ENCODE peak calls at places on chromosomes 7 and 10, in seven cellular contexts. D, R, E, B, O, X and T are unnamed samples.

GRCh38 chr10:100744136-100744979 is 1.0 kb upstream of the PAX2 start:
- DNase-seq in X (no peak), D (no peak), O (peak; percentile 64), E (no peak), B (peak; percentile 73), R (no peak), T (no peak)

GRCh38 chr7:131480384-131481315 is 75.8 kb downstream of the PODXL start:
- DNase-seq in X (no peak), O (no peak), D (peak; percentile 40), E (no peak), R (no peak), B (no peak), T (no peak)

GRCh38 chr10:97676770-97677581 is 10.1 kb downstream of the AVPI1 start:
- DNase-seq in R (no peak), B (peak; percentile 83), E (no peak), X (peak; percentile 25), O (peak; percentile 77), D (peak; percentile 51), T (no peak)

GRCh38 chr7:47034180-47034579 is 547.7 kb downstream of the TNS3 start:
- DNase-seq in R (no peak), B (no peak), D (no peak), E (no peak), O (no peak), X (no peak), T (no peak)

GRCh38 chr10:77187376-77187999 is 450.1 kb downstream of the KCNMA1 start:
- DNase-seq in D (no peak), E (no peak), R (no peak), X (no peak), O (no peak), B (no peak), T (no peak)

GRCh38 chr10:47047577-47048532 is 136.6 kb downstream of the PTPN20 start:
- DNase-seq in B (peak; percentile 78), O (peak; percentile 78), X (no peak), E (peak; percentile 89), R (peak; percentile 76), D (peak; percentile 74), T (peak; percentile 85)

GRCh38 chr7:111758332-111758731 is 196.0 kb upstream of the IMMP2L start:
- DNase-seq in D (peak; percentile 40), E (no peak), B (no peak), O (no peak), X (no peak), R (no peak), T (no peak)

GRCh38 chr10:12062754-12063482 is 5.8 kb upstream of the DHTKD1 start:
- DNase-seq in B (no peak), X (no peak), D (no peak), O (no peak), R (no peak), E (peak; percentile 35), T (no peak)

GRCh38 chr7:74475987-74476350 is 22.3 kb downstream of the GTF2IRD1 start:
- DNase-seq in X (no peak), E (peak; percentile 72), D (no peak), O (no peak), B (no peak), R (no peak), T (no peak)

GRCh38 chr10:802506-802905 is 113.0 kb upstream of the DIP2C start:
- DNase-seq in X (no peak), E (peak; percentile 48), O (no peak), R (no peak), B (no peak), D (no peak), T (no peak)

GRCh38 chr7:107879400-107880035 is 11.5 kb upstream of the DLD start:
- DNase-seq in E (no peak), D (peak; percentile 70), R (no peak), X (peak; percentile 22), B (peak; percentile 44), O (peak; percentile 45), T (no peak)

GRCh38 chr10:95237376-95238170 is 43.5 kb downstream of the ACSM6 start:
- DNase-seq in B (no peak), D (peak; percentile 35), R (no peak), E (peak; percentile 52), X (no peak), O (no peak), T (no peak)

GRCh38 chr7:2009541-2010001 is 223.2 kb downstream of the MAD1L1 start:
- DNase-seq in B (no peak), X (no peak), R (peak; percentile 13), O (no peak), E (peak; percentile 54), D (no peak), T (no peak)

GRCh38 chr10:3467052-3467906 is 294.7 kb upstream of the PITRM1 start:
- DNase-seq in E (peak; percentile 89), D (peak; percentile 86), R (peak; percentile 84), B (no peak), X (peak; percentile 95), O (no peak), T (no peak)

GRCh38 chr10:22356324-22356873 is 11.1 kb downstream of the SPAG6 start:
- DNase-seq in O (no peak), X (no peak), R (no peak), B (no peak), E (no peak), D (no peak), T (no peak)

GRCh38 chr10:122555431-122555830 is 5.1 kb upstream of the DMBT1 start:
- DNase-seq in E (no peak), R (no peak), B (no peak), O (no peak), D (no peak), X (no peak), T (no peak)

GRCh38 chr10:72058989-72059842 is 29.1 kb downstream of the SPOCK2 start:
- DNase-seq in B (no peak), D (no peak), X (no peak), R (no peak), O (no peak), E (no peak), T (no peak)

GRCh38 chr10:88735661-88736060 is 24.2 kb upstream of the LIPN start:
- DNase-seq in B (no peak), D (no peak), E (no peak), O (no peak), R (no peak), X (no peak), T (no peak)

GRCh38 chr10:125553091-125553490 is 129.9 kb downstream of the TEX36 start:
- DNase-seq in D (no peak), R (no peak), B (no peak), O (no peak), E (no peak), X (no peak), T (no peak)

GRCh38 chr10:125265579-125265955 is 105.2 kb upstream of the CTBP2 start:
- DNase-seq in X (no peak), R (no peak), D (peak; percentile 19), B (no peak), E (no peak), O (no peak), T (peak; percentile 52)

GRCh38 chr7:11436317-11436716 is 395.7 kb downstream of the THSD7A start:
- DNase-seq in D (peak; percentile 41), B (no peak), R (no peak), O (no peak), X (no peak), E (no peak), T (no peak)

GRCh38 chr7:19051767-19052375 is 65.6 kb downstream of the TWIST1 start:
- DNase-seq in X (no peak), B (peak; percentile 27), D (peak; percentile 70), R (no peak), O (peak; percentile 32), E (no peak), T (no peak)

GRCh38 chr7:102425639-102426267 is 7.6 kb upstream of the ORAI2 start:
- DNase-seq in B (peak; percentile 88), D (no peak), R (peak; percentile 39), O (peak; percentile 87), X (no peak), E (peak; percentile 75), T (no peak)

GRCh38 chr7:130362251-130362650 is 17.6 kb downstream of the CPA5 start:
- DNase-seq in R (no peak), D (no peak), O (no peak), E (peak; percentile 57), X (no peak), B (no peak), T (no peak)

GRCh38 chr7:95434501-95435421 is at the start of gene PON2:
- DNase-seq in E (peak; percentile 89), D (peak; percentile 85), O (peak; percentile 84), X (peak; percentile 44), B (peak; percentile 85), R (peak; percentile 83), T (peak; percentile 85)
- TF ChIP-seq CTCF in E (no peak), D (no peak), O (no peak), X (no peak), B (no peak), R (no peak), T (no peak)

GRCh38 chr7:132720835-132721234 is 144.6 kb upstream of the PLXNA4 start:
- DNase-seq in X (no peak), B (no peak), E (no peak), R (no peak), O (no peak), D (no peak), T (no peak)
- TF ChIP-seq CTCF in X (no peak), B (no peak), E (no peak), R (no peak), O (no peak), D (no peak), T (no peak)

DNA sequence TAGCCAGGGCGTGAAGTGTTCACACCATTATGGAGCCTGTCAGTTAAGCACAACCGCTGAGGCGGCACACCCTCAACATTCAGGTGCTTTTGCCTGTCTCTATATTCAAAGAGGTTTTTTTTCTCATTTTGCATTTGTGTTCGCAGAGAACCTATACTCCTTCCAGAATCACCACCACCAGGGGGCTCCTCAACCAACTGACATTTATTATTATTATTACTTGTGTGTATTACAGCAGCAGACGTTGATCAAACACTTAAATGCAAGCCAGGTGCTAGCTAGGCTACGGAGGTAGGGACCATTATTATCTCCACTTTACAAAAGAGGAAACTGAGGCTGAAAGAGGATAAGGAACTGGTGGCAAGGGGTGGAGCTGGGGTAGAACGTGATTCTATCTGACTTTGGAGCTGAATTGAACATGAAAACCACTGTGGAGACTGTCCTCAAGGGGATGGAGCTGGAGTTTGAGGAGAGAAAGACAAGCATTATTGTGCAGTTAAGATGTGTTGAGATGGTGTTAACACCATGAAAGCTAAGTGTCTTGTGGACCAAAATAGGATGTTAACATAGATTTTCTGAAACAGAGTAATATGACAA is 133.8 kb upstream of the PLXNA4 start:
- DNase-seq in R (no peak), X (no peak), D (peak; percentile 50), O (no peak), E (no peak), B (peak; percentile 21), T (no peak)
- TF ChIP-seq CTCF in R (peak; percentile 39), X (peak; percentile 56), D (peak; percentile 83), O (peak; percentile 16), E (peak; percentile 16), B (peak; percentile 35), T (peak; percentile 69)

DNA sequence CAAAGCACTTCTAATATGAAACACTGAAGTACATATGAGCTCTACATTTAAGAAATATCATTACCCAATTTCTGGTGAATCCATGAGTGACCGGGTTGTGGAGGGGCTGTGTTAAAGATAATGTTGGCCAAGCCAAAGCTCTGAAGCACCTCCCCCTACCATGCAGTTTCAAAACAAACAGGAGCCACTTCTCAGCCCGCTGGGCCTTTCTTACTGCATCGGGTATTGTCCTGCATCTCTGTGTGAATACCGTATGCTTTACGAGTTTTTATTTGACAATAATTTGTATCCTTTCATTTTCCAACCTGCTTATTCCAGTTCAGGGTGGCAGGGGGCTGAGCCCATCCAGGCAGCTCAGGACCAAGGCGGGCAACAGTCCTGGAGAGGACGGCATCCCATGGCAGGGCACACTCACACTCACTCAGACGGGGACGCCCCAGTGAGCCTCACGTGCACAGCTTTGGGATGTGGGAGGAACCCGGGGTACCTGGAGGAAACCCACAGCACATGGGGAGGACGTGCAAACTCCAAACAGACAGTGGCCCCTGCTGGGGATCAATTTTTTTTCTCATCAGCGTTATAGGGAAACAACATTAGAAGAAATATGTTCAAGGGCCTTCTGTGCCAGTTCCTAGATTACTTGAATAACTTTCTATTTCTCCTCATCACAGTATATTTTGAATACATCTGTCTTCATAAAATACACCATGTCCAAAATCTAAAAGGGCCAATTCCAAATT is 1.9 kb downstream of the RNF32 start:
- DNase-seq in D (no peak), X (no peak), E (no peak), B (no peak), R (no peak), O (no peak), T (no peak)
- TF ChIP-seq CTCF in D (no peak), X (no peak), E (no peak), B (no peak), R (no peak), O (no peak), T (no peak)